ENCODE peak calls at places on chromosomes 1 and 21, in four cellular contexts. O, K, P and C are unnamed samples.

GRCh38 chr1:115199416-115200132 is 110.3 kb upstream of the TSPAN2 start:
- DNase-seq in O (no peak), K (no peak), P (no peak), C (no peak)

GRCh38 chr1:100816049-100816448 is 78.6 kb downstream of the EXTL2 start:
- DNase-seq in O (no peak), K (no peak), P (no peak), C (no peak)

GRCh38 chr1:97758589-97759057 is 162.2 kb downstream of the DPYD start:
- DNase-seq in O (no peak), K (no peak), P (no peak), C (no peak)

GRCh38 chr1:23461050-23461449 is 22.9 kb downstream of the ASAP3 start:
- DNase-seq in O (peak), K (no peak), P (no peak), C (no peak)

GRCh38 chr1:215104283-215104682 is 21.7 kb downstream of the KCNK2 start:
- DNase-seq in O (no peak), K (no peak), P (no peak), C (no peak)

GRCh38 chr21:42336065-42336464 is 14.7 kb downstream of the TFF2 start:
- DNase-seq in O (peak), K (peak), P (no peak), C (no peak)

GRCh38 chr1:33049381-33049780 is 12.7 kb upstream of the AK2 start:
- DNase-seq in O (no peak), K (no peak), P (no peak), C (no peak)

GRCh38 chr1:1419812-1420653 is 1.0 kb downstream of the ANKRD65 start:
- DNase-seq in O (no peak), K (peak), P (no peak), C (no peak)

GRCh38 chr1:47232187-47232874 is at the start of gene TAL1:
- DNase-seq in O (no peak), K (no peak), P (peak), C (no peak)

GRCh38 chr1:7317888-7318287 is 453.2 kb upstream of the VAMP3 start:
- DNase-seq in O (no peak), K (no peak), P (no peak), C (no peak)

GRCh38 chr1:241499910-241500309 is 19.6 kb downstream of the FH start:
- DNase-seq in O (peak), K (no peak), P (peak), C (no peak)

GRCh38 chr1:43834280-43835140 is 99.1 kb upstream of the ARTN start:
- DNase-seq in O (no peak), K (no peak), P (peak), C (no peak)

GRCh38 chr1:151790940-151791651 is 796 bp upstream of the TDRKH start:
- DNase-seq in O (peak), K (peak), P (peak), C (no peak)

GRCh38 chr1:107293901-107294600 is 153.2 kb downstream of the NTNG1 start:
- DNase-seq in O (no peak), K (no peak), P (no peak), C (no peak)

GRCh38 chr1:27659497-27660299 is 12.3 kb downstream of the IFI6 start:
- DNase-seq in O (peak), K (peak), P (peak), C (peak)

GRCh38 chr1:27784664-27785063 is 11.6 kb downstream of the STX12 start:
- DNase-seq in O (no peak), K (no peak), P (no peak), C (no peak)

GRCh38 chr1:109636201-109636952 is 16.7 kb downstream of the AMPD2 start:
- DNase-seq in O (peak), K (no peak), P (peak), C (no peak)

GRCh38 chr1:162018418-162018817 is 5.3 kb downstream of the OLFML2B start:
- DNase-seq in O (no peak), K (no peak), P (no peak), C (no peak)

GRCh38 chr21:35831230-35831629 is 229.1 kb downstream of the SETD4 start:
- DNase-seq in O (no peak), K (no peak), P (no peak), C (no peak)

GRCh38 chr1:226717256-226717909 is 21.7 kb downstream of the ITPKB start:
- DNase-seq in O (no peak), K (no peak), P (no peak), C (no peak)

GRCh38 chr1:25066253-25066652 is 136.2 kb upstream of the RUNX3 start:
- DNase-seq in O (no peak), K (no peak), P (no peak), C (no peak)

GRCh38 chr1:39692152-39693064 is 1.2 kb upstream of the HPCAL4 start:
- DNase-seq in O (no peak), K (peak), P (peak), C (no peak)

GRCh38 chr1:7471836-7472235 is 299.3 kb upstream of the VAMP3 start:
- DNase-seq in O (no peak), K (no peak), P (no peak), C (no peak)

GRCh38 chr21:33937146-33937545 is 21.5 kb upstream of the ATP5PO start:
- DNase-seq in O (no peak), K (no peak), P (no peak), C (no peak)

GRCh38 chr1:182890927-182891610 is 51.9 kb downstream of the DHX9 start:
- DNase-seq in O (no peak), K (no peak), P (no peak), C (no peak)

GRCh38 chr1:201828820-201829774 is at the start of gene IPO9:
- DNase-seq in O (peak), K (peak), P (peak), C (peak)

GRCh38 chr1:225493591-225494246 is 65.9 kb upstream of the LBR start:
- DNase-seq in O (no peak), K (no peak), P (no peak), C (no peak)

GRCh38 chr1:36842448-36842847 is 191.9 kb downstream of the GRIK3 start:
- DNase-seq in O (no peak), K (no peak), P (no peak), C (no peak)

GRCh38 chr1:181469829-181470228 is 13.5 kb upstream of the CACNA1E start:
- DNase-seq in O (no peak), K (no peak), P (peak), C (no peak)

DNA sequence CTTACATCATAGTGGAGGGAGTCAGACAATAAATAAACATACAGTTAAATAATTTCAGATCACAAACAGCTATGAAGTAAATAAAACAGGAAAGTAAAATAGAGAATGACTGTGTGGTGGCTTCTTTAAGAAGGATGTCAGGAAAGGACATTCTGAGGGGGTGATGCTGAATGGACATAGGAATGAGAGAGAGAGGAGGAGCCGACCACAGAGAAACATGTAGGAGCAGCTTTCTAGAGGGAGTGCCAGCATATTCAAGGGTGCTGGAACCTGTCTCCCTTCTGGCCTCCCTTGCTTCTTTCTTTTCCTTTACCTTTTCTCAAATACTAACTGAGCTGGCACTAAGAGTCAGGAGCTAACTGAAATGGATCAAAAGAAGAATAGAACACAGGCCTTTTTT is 20.5 kb upstream of the BCL10 start:
- DNase-seq in O (no peak), K (no peak), P (no peak), C (no peak)
- TF ChIP-seq ETV6 in O (no peak), K (no peak), P (no peak), C (no peak)

GRCh38 chr1:172915276-172915675 is 135.5 kb downstream of the TNFSF18 start:
- DNase-seq in O (no peak), K (no peak), P (no peak), C (no peak)

GRCh38 chr1:172918478-172918877 is 132.3 kb downstream of the TNFSF18 start:
- DNase-seq in O (no peak), K (no peak), P (no peak), C (no peak)

GRCh38 chr1:172914517-172915144 is 136.1 kb downstream of the TNFSF18 start:
- DNase-seq in O (no peak), K (no peak), P (no peak), C (no peak)

GRCh38 chr1:172917972-172918371 is 132.8 kb downstream of the TNFSF18 start:
- DNase-seq in O (peak), K (no peak), P (no peak), C (no peak)

DNA sequence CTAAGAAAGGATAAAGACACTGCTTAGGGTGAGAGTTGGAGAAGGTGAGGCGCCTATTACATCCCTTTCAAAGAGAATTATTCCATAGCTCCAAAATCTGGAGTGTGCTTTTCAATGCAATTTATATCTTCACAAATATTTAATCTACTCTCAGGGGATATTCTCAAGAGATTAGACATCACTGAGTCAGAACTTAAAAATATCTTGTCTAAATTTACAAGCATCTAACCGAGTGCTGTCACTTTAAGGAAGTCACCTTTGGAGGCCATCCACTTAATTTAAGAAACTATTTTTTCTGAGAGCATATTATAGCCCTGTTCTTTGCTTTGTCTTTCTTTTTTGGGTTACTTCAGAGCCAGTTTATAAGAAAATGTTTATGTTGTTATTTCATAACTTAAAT is 134.6 kb downstream of the TNFSF18 start:
- DNase-seq in O (no peak), K (no peak), P (no peak), C (no peak)
- TF ChIP-seq ETV6 in O (no peak), K (no peak), P (no peak), C (no peak)

GRCh38 chr1:55580845-55581332 is 365.7 kb upstream of the USP24 start:
- DNase-seq in O (peak), K (no peak), P (no peak), C (no peak)
- TF ChIP-seq ETV6 in O (no peak), K (no peak), P (no peak), C (no peak)

GRCh38 chr1:30329263-30329753 is 394.1 kb downstream of the MATN1 start:
- DNase-seq in O (no peak), K (no peak), P (no peak), C (no peak)
- TF ChIP-seq ETV6 in O (no peak), K (no peak), P (no peak), C (no peak)

GRCh38 chr1:229479660-229480399 is 28.3 kb downstream of the NUP133 start:
- DNase-seq in O (no peak), K (no peak), P (no peak), C (peak)

GRCh38 chr1:229478852-229479251 is 29.3 kb downstream of the NUP133 start:
- DNase-seq in O (no peak), K (no peak), P (no peak), C (peak)

GRCh38 chr1:229485318-229485717 is 22.8 kb downstream of the NUP133 start:
- DNase-seq in O (no peak), K (no peak), P (no peak), C (no peak)

DNA sequence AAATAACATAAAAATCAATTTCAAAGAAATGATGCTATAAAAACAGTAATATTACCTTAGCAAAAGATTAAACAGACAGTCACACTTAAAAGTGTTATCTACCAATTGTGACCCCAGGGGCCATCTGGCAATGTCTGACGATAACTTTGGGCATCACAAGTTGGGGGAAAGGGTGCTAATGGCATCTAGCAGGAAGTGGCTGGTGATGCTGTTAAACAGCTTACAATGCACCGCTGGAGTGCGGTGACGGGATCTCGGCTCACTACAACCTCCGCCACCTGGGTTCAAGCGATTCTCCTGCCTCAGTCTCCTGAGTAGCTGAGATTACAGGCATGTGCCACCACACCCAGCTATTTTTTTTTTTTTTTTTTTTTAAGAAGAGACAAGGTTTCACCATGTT is 27.6 kb downstream of the NUP133 start:
- DNase-seq in O (no peak), K (no peak), P (no peak), C (no peak)
- TF ChIP-seq ETV6 in O (no peak), K (no peak), P (no peak), C (no peak)

GRCh38 chr1:230270185-230270939 is 155.8 kb downstream of the PGBD5 start:
- DNase-seq in O (no peak), K (no peak), P (no peak), C (peak)
- TF ChIP-seq ETV6 in O (no peak), K (no peak), P (no peak), C (no peak)

DNA sequence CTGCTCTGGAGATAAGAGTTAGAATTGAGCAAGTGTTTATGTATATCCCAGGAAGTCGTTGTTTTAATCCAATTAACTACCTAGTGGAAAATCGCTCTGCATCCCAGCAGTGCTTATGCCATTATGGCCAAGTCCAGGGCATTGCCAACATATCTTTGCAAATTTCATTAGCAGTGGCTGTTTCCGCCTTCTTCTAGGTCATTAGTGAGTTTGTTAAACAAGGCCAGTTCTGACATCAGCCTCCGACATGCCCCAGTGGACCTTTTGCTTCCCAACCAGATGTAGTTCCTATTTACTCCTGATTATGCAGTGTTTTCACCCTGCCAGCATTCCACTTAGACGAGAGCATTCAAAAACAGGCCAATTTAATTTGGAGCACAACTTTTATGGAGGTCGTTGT is 106.8 kb upstream of the FAM78B start:
- DNase-seq in O (no peak), K (no peak), P (no peak), C (no peak)
- TF ChIP-seq ETV6 in O (no peak), K (no peak), P (no peak), C (no peak)

DNA sequence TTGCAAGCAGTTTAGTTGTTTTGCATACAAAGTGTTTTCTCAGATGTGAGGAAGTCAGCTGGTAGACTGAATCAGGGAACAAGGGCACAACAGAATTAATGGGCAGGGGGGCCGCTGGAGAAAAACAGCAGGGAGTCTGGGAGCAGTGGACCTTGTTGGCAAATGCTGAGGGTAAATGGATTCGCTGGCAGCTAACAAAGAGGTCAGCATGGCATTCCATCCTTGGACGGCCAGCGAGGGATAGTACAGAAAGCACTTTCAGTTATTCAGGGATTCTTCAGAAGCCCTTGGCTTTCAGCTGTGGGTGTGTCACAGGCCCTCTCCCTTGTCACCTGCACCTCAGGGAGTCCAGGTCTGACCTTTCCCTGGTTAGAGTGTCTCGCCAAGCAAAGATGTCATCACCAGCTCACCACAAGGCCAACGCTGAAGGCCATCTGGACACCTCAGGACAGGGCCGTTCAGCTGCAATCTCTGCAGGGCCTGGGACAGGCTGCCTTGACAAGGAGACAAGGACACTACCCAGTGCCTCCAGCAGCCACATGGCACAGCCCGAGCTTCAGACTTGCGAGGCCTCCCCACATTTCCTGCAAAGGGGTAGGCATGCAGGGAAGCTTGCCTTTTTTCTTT is 90.4 kb downstream of the KCNN3 start:
- DNase-seq in O (no peak), K (no peak), P (no peak), C (no peak)
- TF ChIP-seq ETV6 in O (no peak), K (no peak), P (no peak), C (no peak)

DNA sequence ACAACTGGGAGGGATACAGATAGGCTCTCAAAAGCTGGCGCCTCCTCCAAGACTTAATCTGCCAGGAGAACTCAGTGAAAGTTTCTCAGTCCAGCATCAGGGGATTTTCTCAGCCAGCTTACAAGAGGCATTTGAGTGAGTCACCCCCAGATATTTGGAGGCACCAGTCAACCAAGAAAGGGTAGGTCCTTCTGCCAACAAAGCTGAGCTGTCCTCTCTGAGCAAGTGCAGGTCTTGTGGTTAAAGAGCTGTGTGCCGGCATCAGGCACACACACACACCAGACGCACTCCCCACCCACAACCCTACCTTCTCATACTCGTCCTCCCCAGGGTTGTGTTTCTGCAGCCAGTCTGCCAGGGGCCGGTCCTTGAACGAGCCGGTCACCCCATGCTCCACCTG is 27.0 kb upstream of the PPP1R15B start:
- DNase-seq in O (no peak), K (no peak), P (no peak), C (no peak)
- TF ChIP-seq ETV6 in O (no peak), K (no peak), P (no peak), C (no peak)

DNA sequence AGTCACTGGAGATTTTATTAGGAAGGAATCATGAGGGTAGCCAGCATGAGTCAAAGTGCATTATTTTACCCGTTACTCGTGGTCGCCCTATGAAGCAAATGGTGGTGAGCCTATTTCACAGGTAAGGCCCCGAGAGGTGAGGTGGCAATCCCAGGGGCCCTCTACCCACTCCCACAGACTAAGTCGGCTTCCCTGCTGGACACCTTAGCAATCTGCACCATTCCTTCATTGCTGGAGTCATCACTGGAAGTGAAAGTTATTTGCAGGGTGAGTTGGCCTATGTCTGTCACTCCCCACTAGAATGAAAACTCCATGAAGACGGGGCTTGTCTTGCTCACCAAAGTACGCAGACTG is 52.7 kb downstream of the TOMM20 start:
- DNase-seq in O (no peak), K (no peak), P (no peak), C (no peak)
- TF ChIP-seq ETV6 in O (no peak), K (no peak), P (no peak), C (no peak)